ENCODE peak calls at places on chromosomes 12 and 14, in six cellular contexts. V is GM04503, A is HEK293T, D is kidney epithelial cell, R is pons, L is KBM-7. N is an unnamed sample.

GRCh38 chr14:35032562-35032961 is 13.5 kb upstream of the FAM177A1 start:
- DNase-seq in V (no peak), A (no peak), D (no peak), R (no peak), L (no peak), N (no peak)

GRCh38 chr14:73403181-73403752 is 55.1 kb downstream of the NUMB start:
- DNase-seq in V (no peak), A (no peak), D (no peak), R (no peak), L (no peak), N (no peak)

GRCh38 chr14:76084374-76084773 is 67.3 kb upstream of the GPATCH2L start:
- DNase-seq in V (no peak), A (no peak), D (no peak), R (peak), L (no peak), N (no peak)

GRCh38 chr14:64682173-64682710 is 22.0 kb upstream of the PLEKHG3 start:
- DNase-seq in V (peak), A (no peak), D (no peak), R (peak), L (no peak), N (no peak)

GRCh38 chr12:14950982-14951746 is 10.2 kb downstream of the ARHGDIB start:
- DNase-seq in V (no peak), A (no peak), D (no peak), R (no peak), L (no peak), N (no peak)

GRCh38 chr12:106900554-106900953 is 55.2 kb upstream of the TMEM263 start:
- DNase-seq in V (no peak), A (no peak), D (no peak), R (no peak), L (no peak), N (no peak)

GRCh38 chr12:114709112-114709511 is 25.1 kb upstream of the TBX3 start:
- DNase-seq in V (no peak), A (no peak), D (no peak), R (no peak), L (no peak), N (no peak)

GRCh38 chr14:102508410-102508773 is 1.2 kb downstream of the ANKRD9 start:
- DNase-seq in V (no peak), A (peak), D (no peak), R (no peak), L (no peak), N (no peak)

GRCh38 chr12:52428121-52428520 is 6.0 kb downstream of the KRT75 start:
- DNase-seq in V (no peak), A (no peak), D (no peak), R (no peak), L (no peak), N (no peak)